ENCODE peak calls at places on chromosome 11, in four cellular contexts. F is K562, B is A549, D is H1. G is an unnamed sample.

GRCh38 chr11:45918331-45918941 is 759 bp upstream of the PEX16 start:
- DNase-seq in F (peak; percentile 89), B (peak; percentile 66), D (no peak), G (peak; percentile 63)

GRCh38 chr11:4072668-4073285 is 21.8 kb upstream of the RRM1 start:
- DNase-seq in F (peak; percentile 82), B (peak; percentile 80), D (no peak), G (peak; percentile 72)

GRCh38 chr11:85171648-85172257 is 455.4 kb downstream of the DLG2 start:
- DNase-seq in F (no peak), B (no peak), D (no peak), G (no peak)

GRCh38 chr11:2201542-2201941 is 29.9 kb upstream of the TH start:
- DNase-seq in F (no peak), B (no peak), D (no peak), G (no peak)

GRCh38 chr11:68380786-68381622 is 68.6 kb downstream of the LRP5 start:
- DNase-seq in F (no peak), B (peak; percentile 68), D (no peak), G (no peak)

GRCh38 chr11:84355911-84356310 is 1069.7 kb upstream of the CCDC90B start:
- DNase-seq in F (no peak), B (no peak), D (no peak), G (no peak)

GRCh38 chr11:120217526-120217925 is 6.7 kb downstream of the OAF start:
- DNase-seq in F (no peak), B (no peak), D (no peak), G (no peak)

GRCh38 chr11:50246699-50247098 is 214.0 kb downstream of the OR4C45 start:
- DNase-seq in F (no peak), B (no peak), D (no peak), G (no peak)

GRCh38 chr11:119362741-119363080 is 16.2 kb upstream of the MFRP start:
- DNase-seq in F (no peak), B (no peak), D (no peak), G (no peak)

GRCh38 chr11:111460752-111461305 is 51.4 kb downstream of the BTG4 start:
- DNase-seq in F (no peak), B (no peak), D (no peak), G (no peak)

GRCh38 chr11:134862796-134863195 is 450.8 kb upstream of the B3GAT1 start:
- DNase-seq in F (no peak), B (no peak), D (no peak), G (no peak)

GRCh38 chr11:128155590-128155989 is 431.8 kb downstream of the ETS1 start:
- DNase-seq in F (no peak), B (no peak), D (no peak), G (no peak)

GRCh38 chr11:129694966-129695365 is 120.7 kb upstream of the TMEM45B start:
- DNase-seq in F (no peak), B (no peak), D (no peak), G (no peak)

GRCh38 chr11:61537326-61537725 is 28.8 kb downstream of the LRRC10B start:
- DNase-seq in F (no peak), B (no peak), D (no peak), G (no peak)

GRCh38 chr11:78065239-78065638 is 1.6 kb downstream of the THRSP start:
- DNase-seq in F (no peak), B (no peak), D (no peak), G (no peak)

GRCh38 chr11:17771415-17771814 is 36.8 kb downstream of the KCNC1 start:
- DNase-seq in F (no peak), B (no peak), D (no peak), G (no peak)

GRCh38 chr11:35944503-35945136 is 758 bp downstream of the LDLRAD3 start:
- DNase-seq in F (no peak), B (no peak), D (no peak), G (no peak)

GRCh38 chr11:47992959-47993820 is 12.8 kb downstream of the PTPRJ start:
- DNase-seq in F (peak; percentile 90), B (peak; percentile 95), D (no peak), G (no peak)

GRCh38 chr11:61532136-61533038 is 23.8 kb downstream of the LRRC10B start:
- DNase-seq in F (peak; percentile 71), B (peak; percentile 49), D (no peak), G (peak; percentile 34)

DNA sequence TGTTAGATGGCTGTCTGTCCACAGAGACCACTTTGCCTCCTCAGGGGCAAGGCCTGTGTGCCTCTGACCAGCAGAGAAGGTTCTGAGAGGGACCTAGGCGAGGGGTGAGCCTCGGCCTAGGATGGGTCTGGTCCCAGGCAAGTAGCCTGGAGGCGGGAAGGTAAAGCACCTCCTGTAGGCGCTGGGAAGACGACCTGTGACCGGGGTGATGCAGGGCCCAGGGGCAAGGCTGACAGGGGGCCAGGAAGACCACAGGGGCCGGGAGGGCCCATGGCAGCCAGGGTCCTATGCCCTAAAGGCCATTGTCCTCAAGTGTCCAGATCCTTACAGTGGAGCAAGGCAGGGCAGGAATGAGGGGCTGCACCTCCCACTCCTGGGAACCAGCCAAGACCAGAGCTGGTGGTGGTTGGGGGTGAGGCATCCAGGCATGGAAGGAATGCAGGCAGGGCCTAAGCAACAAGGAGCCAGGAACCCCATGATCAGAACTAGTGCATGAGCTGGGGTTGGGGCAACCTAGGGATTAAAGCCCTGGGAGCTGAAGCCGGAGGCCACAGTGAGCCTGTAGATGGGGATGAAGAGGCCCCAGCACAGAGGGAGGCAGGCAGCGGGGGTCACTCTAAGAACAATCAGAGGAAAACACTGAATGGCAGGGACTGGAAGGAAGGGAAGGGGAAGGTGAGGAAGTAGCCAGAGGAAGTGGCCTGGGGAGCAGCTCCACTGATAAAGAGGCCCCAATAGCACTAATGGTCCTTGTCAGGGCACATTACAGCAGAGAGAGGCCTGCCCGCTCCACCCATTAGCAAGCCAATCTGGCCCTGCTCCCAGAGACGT is 32.9 kb upstream of the KLHL35 start:
- DNase-seq in F (no peak), B (no peak), D (no peak), G (no peak)
- TF ChIP-seq RNF2 in F (no peak), B (no peak), D (no peak), G (no peak)

GRCh38 chr11:100672483-100673038 is 14.5 kb upstream of the ARHGAP42 start:
- DNase-seq in F (no peak), B (no peak), D (no peak), G (no peak)
- TF ChIP-seq RNF2 in F (no peak), B (no peak), D (no peak), G (no peak)

DNA sequence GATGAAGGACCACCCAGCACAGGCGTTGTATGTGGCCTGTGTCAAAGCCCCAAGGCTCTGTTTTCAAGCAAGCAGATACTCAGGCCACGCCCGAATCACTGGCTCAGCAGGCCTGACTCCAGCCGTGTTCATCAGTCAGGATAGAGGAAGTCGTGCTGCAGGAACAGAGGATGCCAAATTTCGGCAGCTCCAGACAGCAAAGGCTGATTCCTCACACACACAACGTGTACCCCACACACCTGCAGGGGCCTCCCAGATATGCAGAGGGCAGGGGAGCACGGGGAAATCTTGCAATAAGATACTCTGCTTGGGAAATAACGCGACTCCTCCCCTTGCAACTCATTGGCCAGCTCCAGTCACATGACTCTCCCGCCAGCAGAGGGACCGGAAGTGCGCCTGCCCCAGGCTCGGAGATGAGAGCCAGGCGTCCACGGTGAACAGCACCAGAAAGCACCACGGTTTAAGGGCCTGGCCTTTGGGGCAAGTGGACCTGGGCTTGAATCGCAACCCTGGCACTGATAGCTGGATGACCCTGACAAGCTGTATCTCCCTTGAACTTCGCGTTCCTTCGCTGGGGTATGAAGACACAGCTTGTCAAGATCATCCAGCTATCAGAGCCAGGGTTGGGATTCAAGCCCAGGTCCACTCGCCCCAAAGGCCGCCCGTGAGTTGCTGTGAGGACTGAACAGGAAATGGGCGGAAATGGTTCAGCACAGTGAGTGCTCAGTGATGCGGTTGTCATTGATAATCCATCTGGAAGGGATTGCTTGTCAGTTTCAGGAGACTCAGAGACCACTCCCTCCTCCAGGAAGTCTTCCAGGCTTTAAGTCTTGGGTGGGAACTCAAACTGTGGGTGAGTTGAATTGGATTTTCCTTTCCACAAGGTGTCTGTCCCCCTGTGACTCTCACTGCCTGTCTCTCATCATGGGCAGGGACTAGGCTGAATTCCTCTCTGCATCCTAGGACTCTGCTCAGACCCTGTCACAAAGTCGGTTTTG is 88.5 kb downstream of the MYEOV start:
- DNase-seq in F (peak; percentile 92), B (no peak), D (no peak), G (no peak)
- TF ChIP-seq RNF2 in F (no peak), B (no peak), D (no peak), G (no peak)

DNA sequence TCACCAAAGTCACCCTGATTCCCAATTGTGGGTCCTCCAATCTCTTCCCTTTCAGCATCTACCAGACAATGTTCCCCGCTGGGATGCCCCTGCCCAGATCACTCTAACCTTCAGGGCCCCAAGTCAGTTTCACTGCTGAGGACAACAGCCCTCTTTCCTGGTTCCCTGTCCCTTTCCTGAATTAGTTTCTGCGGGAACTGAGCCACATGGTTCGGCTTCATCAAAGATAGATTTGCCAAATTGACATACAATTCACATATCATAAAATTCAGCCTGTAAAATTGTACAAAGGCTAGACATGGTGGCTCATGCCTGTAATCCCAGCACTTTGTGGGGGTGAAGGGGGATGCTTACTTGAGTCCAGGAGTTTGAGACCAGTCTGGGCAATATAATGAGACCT is 10.1 kb downstream of the PRDX5 start:
- DNase-seq in F (no peak), B (no peak), D (no peak), G (no peak)
- TF ChIP-seq RNF2 in F (no peak), B (no peak), D (no peak), G (no peak)

GRCh38 chr11:121892863-121893262 is 223.2 kb downstream of the BLID start:
- DNase-seq in F (no peak), B (no peak), D (no peak), G (no peak)
- TF ChIP-seq RNF2 in F (no peak), B (no peak), D (no peak), G (no peak)

DNA sequence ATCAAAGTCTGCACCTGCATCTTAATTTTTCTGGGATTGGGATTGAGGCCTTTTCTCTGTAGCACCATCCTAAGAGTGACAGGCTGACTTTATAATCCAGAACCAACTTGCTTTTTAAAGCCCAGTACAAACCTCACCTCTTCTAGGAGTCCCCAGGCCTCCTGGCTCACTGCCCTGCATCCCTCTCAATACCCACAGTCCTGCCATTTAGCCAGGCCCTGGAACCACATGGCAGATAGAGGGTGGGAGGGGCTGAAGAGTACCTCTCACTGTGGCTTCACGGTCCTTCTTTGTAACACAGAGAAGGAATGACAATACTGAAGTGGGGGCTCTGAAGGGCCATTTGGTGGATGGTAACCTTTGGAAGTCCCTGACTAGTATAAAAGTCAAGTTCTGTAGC is 63.5 kb upstream of the PHOX2A start:
- DNase-seq in F (no peak), B (no peak), D (no peak), G (no peak)
- TF ChIP-seq RNF2 in F (no peak), B (no peak), D (no peak), G (no peak)

G was measured in HepG2.